ENCODE peak calls at places on chromosomes 5 and 9, in four cellular contexts. O is H9, S is anterior cingulate cortex, Q is Caco-2. P is an unnamed sample.

GRCh38 chr5:81665795-81666194 is 85.1 kb downstream of the SSBP2 start:
- DNase-seq in O (no peak), S (no peak), Q (no peak), P (no peak)

GRCh38 chr9:35689601-35690446 is at the start of gene TPM2:
- DNase-seq in O (peak; percentile 87), S (no peak), Q (no peak), P (no peak)

GRCh38 chr5:180378412-180379344 is 25.5 kb upstream of the GFPT2 start:
- DNase-seq in O (no peak), S (no peak), Q (no peak), P (no peak)

GRCh38 chr9:127204771-127205470 is 59.7 kb upstream of the GARNL3 start:
- DNase-seq in O (peak; percentile 38), S (no peak), Q (no peak), P (peak; percentile 31)

GRCh38 chr5:142441638-142442037 is 116.8 kb upstream of the SPRY4 start:
- DNase-seq in O (no peak), S (no peak), Q (no peak), P (no peak)

GRCh38 chr5:16600397-16600796 is 16.4 kb downstream of the RETREG1 start:
- DNase-seq in O (no peak), S (no peak), Q (no peak), P (no peak)

GRCh38 chr9:70613024-70613768 is 198.7 kb upstream of the KLF9 start:
- DNase-seq in O (no peak), S (no peak), Q (no peak), P (no peak)

GRCh38 chr9:38360880-38361836 is 31.3 kb upstream of the ALDH1B1 start:
- DNase-seq in O (no peak), S (no peak), Q (peak; percentile 9), P (no peak)

GRCh38 chr5:152853361-152853760 is 448.3 kb upstream of the NMUR2 start:
- DNase-seq in O (no peak), S (no peak), Q (no peak), P (no peak)

GRCh38 chr5:130981663-130982062 is 183.4 kb downstream of the HINT1 start:
- DNase-seq in O (no peak), S (no peak), Q (no peak), P (no peak)

GRCh38 chr9:118761016-118761790 is 608.0 kb downstream of the BRINP1 start:
- DNase-seq in O (no peak), S (no peak), Q (no peak), P (no peak)

GRCh38 chr9:134286513-134287245 is 39.6 kb upstream of the RXRA start:
- DNase-seq in O (no peak), S (no peak), Q (no peak), P (no peak)

GRCh38 chr5:113162770-113163169 is 186.2 kb downstream of the DCP2 start:
- DNase-seq in O (no peak), S (no peak), Q (no peak), P (no peak)

GRCh38 chr5:115962565-115963402 is 509 bp downstream of the LVRN start:
- DNase-seq in O (peak; percentile 55), S (no peak), Q (no peak), P (no peak)

GRCh38 chr9:70563010-70563409 is 148.6 kb upstream of the KLF9 start:
- DNase-seq in O (no peak), S (no peak), Q (no peak), P (no peak)

GRCh38 chr9:121557581-121558422 is 58.2 kb upstream of the GGTA1 start:
- DNase-seq in O (peak; percentile 72), S (no peak), Q (no peak), P (no peak)

P was measured in HepG2.